ENCODE peak calls at places on chromosomes 12 and 14, in eight cellular contexts. S is choroid plexus epithelial cell; I is anterior cingulate cortex; C is BE2C; M is RWPE1; R is iris pigment epithelial cell; P is NCI-H446 treated with DMSO at 0.1 percent for 48 hours; F is activated CD8-positive, alpha-beta memory T cell treated with anti-CD3 and anti-CD28 coated beads for 1 hour. G is an unnamed sample.

GRCh38 chr12:5391638-5392037 is 40.3 kb upstream of the NTF3 start:
- DNase-seq in S (no peak), C (no peak), R (no peak), F (no peak), P (no peak), M (no peak), I (no peak), G (no peak)

GRCh38 chr12:118982308-118982707 is 967 bp downstream of the SRRM4 start:
- DNase-seq in I (no peak), F (no peak), P (no peak), M (no peak), R (no peak), S (no peak), C (no peak), G (no peak)

GRCh38 chr14:98198385-98198784 is 1073.6 kb downstream of the BCL11B start:
- DNase-seq in P (no peak), R (no peak), M (no peak), I (no peak), S (no peak), C (no peak), F (no peak), G (no peak)

GRCh38 chr12:90090929-90091651 is 382.5 kb upstream of the ATP2B1 start:
- DNase-seq in I (no peak), C (no peak), S (peak), R (peak), P (no peak), M (peak), F (no peak), G (no peak)

GRCh38 chr12:43271659-43272058 is 280.3 kb downstream of the ADAMTS20 start:
- DNase-seq in R (no peak), M (no peak), S (no peak), I (no peak), P (no peak), F (no peak), C (no peak), G (no peak)

GRCh38 chr12:132784580-132784979 is 22.9 kb upstream of the ANKLE2 start:
- DNase-seq in S (no peak), P (no peak), C (no peak), R (no peak), M (no peak), I (no peak), F (no peak), G (no peak)

GRCh38 chr12:6954754-6955461 is 3.8 kb downstream of the PTPN6 start:
- DNase-seq in S (no peak), M (no peak), P (no peak), F (no peak), C (no peak), I (no peak), R (no peak), G (no peak)

GRCh38 chr14:54337314-54337713 is 59.5 kb upstream of the CDKN3 start:
- DNase-seq in C (no peak), F (no peak), S (no peak), P (no peak), R (no peak), I (no peak), M (no peak), G (no peak)

G was measured in SK-N-DZ.